ENCODE peak calls at places on chromosomes 2 and 18, in ten cellular contexts. M is kidney epithelial cell; W is brain microvascular endothelial cell; O is neural crest cell; X is SK-N-SH; Q is AG04450; K is Calu3; Y is right atrium auricular region; A is CD4-positive, alpha-beta T cell; R is CD8-positive, alpha-beta T cell. D is an unnamed sample.

GRCh38 chr2:84924173-84925106 is 19.0 kb downstream of the TMSB10 start:
- DNase-seq in M (no peak), W (peak; percentile 33), O (no peak), X (no peak), Q (no peak), K (peak; percentile 40), Y (no peak), A (peak; percentile 47), R (no peak), D (no peak)

GRCh38 chr2:39706350-39706749 is 40.6 kb downstream of the TMEM178A start:
- DNase-seq in M (no peak), W (no peak), O (no peak), X (no peak), Q (no peak), K (no peak), Y (no peak), A (no peak), R (no peak), D (no peak)

GRCh38 chr18:60024857-60025256 is 125.1 kb downstream of the PMAIP1 start:
- DNase-seq in M (no peak), W (no peak), O (no peak), X (no peak), Q (no peak), K (no peak), Y (no peak), A (no peak), R (no peak), D (no peak)

GRCh38 chr2:69149631-69150215 is 136.7 kb downstream of the ANTXR1 start:
- DNase-seq in M (no peak), W (peak; percentile 63), O (no peak), X (peak; percentile 44), Q (no peak), K (no peak), Y (no peak), A (no peak), R (no peak), D (no peak)

GRCh38 chr2:226336283-226336682 is 463.3 kb downstream of the IRS1 start:
- DNase-seq in M (no peak), W (no peak), O (no peak), X (no peak), Q (no peak), K (no peak), Y (no peak), A (no peak), R (no peak), D (no peak)

GRCh38 chr2:177254433-177255226 is 9.9 kb downstream of the NFE2L2 start:
- DNase-seq in M (no peak), W (peak; percentile 38), O (peak; percentile 50), X (peak; percentile 24), Q (no peak), K (peak; percentile 81), Y (no peak), A (no peak), R (no peak), D (no peak)

GRCh38 chr2:206845877-206846276 is 80.5 kb downstream of the FASTKD2 start:
- DNase-seq in M (no peak), W (no peak), O (no peak), X (no peak), Q (no peak), K (no peak), Y (no peak), A (no peak), R (no peak), D (no peak)

GRCh38 chr2:19319698-19320097 is 38.7 kb downstream of the OSR1 start:
- DNase-seq in M (no peak), W (no peak), O (no peak), X (no peak), Q (no peak), K (no peak), Y (no peak), A (no peak), R (no peak), D (no peak)

GRCh38 chr2:55134316-55134706 is 84.1 kb upstream of the RTN4 start:
- DNase-seq in M (no peak), W (no peak), O (no peak), X (no peak), Q (no peak), K (no peak), Y (no peak), A (no peak), R (no peak), D (no peak)

GRCh38 chr2:222939208-222939846 is 78.5 kb downstream of the ACSL3 start:
- DNase-seq in M (no peak), W (peak; percentile 85), O (peak; percentile 80), X (peak; percentile 35), Q (no peak), K (peak; percentile 81), Y (no peak), A (peak; percentile 45), R (peak; percentile 29), D (peak; percentile 41)

DNA sequence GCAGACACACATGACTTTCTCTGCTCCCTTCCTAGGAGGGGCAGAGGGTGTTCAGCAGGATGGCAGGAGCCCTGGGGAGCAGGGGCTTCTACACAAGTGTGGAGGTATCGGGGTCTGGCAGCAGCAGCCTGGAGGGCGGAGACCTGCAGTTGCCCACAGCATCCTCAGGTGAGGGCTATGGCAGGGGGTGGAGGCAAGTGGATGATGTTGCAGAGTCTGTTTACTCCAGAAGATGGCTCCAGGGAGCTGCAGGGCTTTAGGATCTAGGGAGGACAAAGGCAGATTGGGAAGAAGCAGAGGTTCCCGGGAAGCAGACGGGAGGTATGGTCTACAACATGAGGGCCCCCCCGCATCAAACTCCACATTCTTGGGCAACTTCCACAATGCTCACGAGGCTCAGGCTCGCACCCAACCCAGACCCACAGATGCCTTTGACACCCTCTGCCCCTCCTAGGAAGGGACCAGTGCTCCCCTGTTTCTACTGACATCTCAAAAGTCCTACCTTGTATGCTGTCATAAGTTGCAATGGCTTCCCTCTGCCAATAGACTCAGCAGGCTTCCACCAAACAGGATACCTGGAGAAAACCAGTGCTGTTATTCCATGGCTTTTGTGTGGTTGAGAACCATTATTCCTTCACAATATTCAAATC is 12.0 kb upstream of the ATP6V1C2 start:
- DNase-seq in M (no peak), W (no peak), O (no peak), X (peak; percentile 50), Q (no peak), K (peak; percentile 50), Y (no peak), A (no peak), R (no peak), D (no peak)
- TF ChIP-seq CTCF in M (peak; percentile 59), W (peak; percentile 69), O (peak; percentile 40), X (peak; percentile 55), Q (peak; percentile 49), K (peak; percentile 41), Y (no peak), A (no peak), R (no peak), D (no peak)

DNA sequence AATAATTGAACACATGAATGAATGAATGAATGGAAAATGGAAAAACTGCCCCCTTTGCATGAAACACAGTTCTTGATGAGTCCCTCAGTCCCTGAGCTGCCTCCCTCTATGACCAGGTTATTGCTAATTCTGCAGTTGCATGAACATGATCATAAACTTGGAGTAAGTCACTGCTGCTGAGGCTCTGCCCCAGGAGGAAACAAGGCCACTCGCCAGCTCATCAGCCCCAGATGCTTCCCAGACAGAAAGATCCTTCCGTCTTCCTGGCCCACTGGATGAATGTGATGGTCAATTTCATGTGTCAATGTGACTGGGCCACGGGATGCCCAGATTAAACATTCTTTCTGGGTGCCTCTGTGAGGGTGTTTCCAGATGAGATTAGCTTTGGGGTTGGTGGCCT is 16.4 kb downstream of the GPR45 start:
- DNase-seq in M (no peak), W (no peak), O (no peak), X (no peak), Q (no peak), K (no peak), Y (no peak), A (no peak), R (no peak), D (no peak)
- TF ChIP-seq CTCF in M (no peak), W (no peak), O (no peak), X (no peak), Q (no peak), K (no peak), Y (no peak), A (no peak), R (no peak), D (no peak)

GRCh38 chr2:42862669-42863185 is 70.3 kb upstream of the HAAO start:
- DNase-seq in M (no peak), W (no peak), O (no peak), X (no peak), Q (no peak), K (no peak), Y (no peak), A (no peak), R (no peak), D (no peak)
- TF ChIP-seq CTCF in M (no peak), W (no peak), O (no peak), X (no peak), Q (no peak), K (no peak), Y (no peak), A (no peak), R (no peak), D (no peak)

GRCh38 chr2:71277536-71278103 is 50.7 kb upstream of the PAIP2B start:
- DNase-seq in M (no peak), W (peak; percentile 40), O (peak; percentile 71), X (peak; percentile 79), Q (no peak), K (peak; percentile 71), Y (peak; percentile 65), A (peak; percentile 2), R (no peak), D (no peak)

GRCh38 chr2:71281950-71282349 is 49.6 kb upstream of the ZNF638 start:
- DNase-seq in M (no peak), W (no peak), O (no peak), X (no peak), Q (no peak), K (no peak), Y (no peak), A (no peak), R (no peak), D (no peak)

GRCh38 chr2:71277159-71277498 is 50.2 kb upstream of the PAIP2B start:
- DNase-seq in M (no peak), W (no peak), O (no peak), X (no peak), Q (no peak), K (no peak), Y (no peak), A (no peak), R (no peak), D (no peak)

GRCh38 chr2:71275939-71276310 is 49.0 kb upstream of the PAIP2B start:
- DNase-seq in M (no peak), W (no peak), O (no peak), X (no peak), Q (no peak), K (no peak), Y (no peak), A (no peak), R (no peak), D (no peak)

DNA sequence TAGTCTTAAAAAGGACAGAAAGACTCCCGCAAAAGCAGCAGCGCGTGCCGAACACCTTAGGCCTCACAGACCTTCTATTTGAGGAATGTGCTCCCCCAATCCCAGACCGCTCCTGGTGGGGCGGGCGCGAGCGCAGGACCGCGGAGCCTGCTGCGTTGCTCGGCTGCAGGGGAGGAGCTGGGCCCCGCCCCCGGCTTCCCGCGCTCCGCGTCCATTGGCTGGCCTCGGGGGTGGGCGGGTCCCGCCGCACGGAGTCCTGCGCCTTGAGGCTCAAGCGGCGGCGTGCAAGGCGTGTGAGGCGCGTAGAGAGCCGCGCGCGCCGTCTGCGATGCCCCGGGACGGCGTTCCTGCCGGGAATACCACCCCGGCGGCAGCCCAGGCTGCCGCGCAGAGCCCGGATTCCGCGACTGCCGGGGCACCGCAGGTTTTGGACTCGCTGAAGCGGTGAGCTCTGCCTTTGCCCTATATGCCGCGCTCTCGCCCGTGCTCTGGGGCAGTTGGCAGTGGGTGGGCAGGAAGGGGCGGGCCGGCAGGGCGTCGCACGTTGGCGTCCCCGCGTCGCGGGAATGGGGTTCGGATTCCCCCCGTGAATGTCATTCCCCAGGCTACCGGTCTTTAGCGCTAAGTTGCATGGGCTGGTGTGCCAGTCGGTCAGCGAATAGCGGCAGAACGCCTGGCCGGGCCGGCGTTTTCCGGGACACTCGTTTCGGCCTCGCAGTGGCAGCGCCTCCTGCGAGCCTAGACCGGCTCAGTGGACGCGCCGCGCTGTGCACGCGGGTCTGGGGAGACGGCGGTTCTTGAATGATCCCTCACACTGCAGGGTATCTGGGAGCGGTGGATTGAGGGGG is 49.6 kb upstream of the PAIP2B start:
- DNase-seq in M (peak; percentile 26), W (peak; percentile 76), O (peak; percentile 90), X (peak; percentile 95), Q (peak; percentile 15), K (peak; percentile 98), Y (peak; percentile 84), A (peak; percentile 78), R (peak; percentile 58), D (peak; percentile 88)
- TF ChIP-seq CTCF in M (no peak), W (peak; percentile 16), O (no peak), X (no peak), Q (no peak), K (no peak), Y (no peak), A (no peak), R (no peak), D (no peak)